ENCODE peak calls at places on chromosomes 2 and 18, in eight cellular contexts. R, N, D, I, Y, E, M and B are unnamed samples.
A peak's percentile ranks its signal among the peaks of the same experiment; 100 is the strongest.

GRCh38 chr2:21034156-21034971 is 9.5 kb downstream of the APOB start:
- DNase-seq in D (no peak), Y (no peak), R (no peak), N (no peak), I (no peak), M (no peak), E (no peak), B (no peak)

GRCh38 chr2:180314086-180314485 is 307.0 kb upstream of the CWC22 start:
- DNase-seq in M (peak; percentile 16), E (no peak), I (no peak), Y (no peak), D (peak; percentile 27), R (no peak), N (no peak), B (no peak)

GRCh38 chr2:73856214-73856613 is 27.5 kb downstream of the STAMBP start:
- DNase-seq in R (no peak), N (no peak), Y (no peak), E (no peak), D (peak; percentile 90), I (no peak), M (peak; percentile 87), B (no peak)

GRCh38 chr2:21047161-21048009 is 3.5 kb upstream of the APOB start:
- DNase-seq in D (no peak), I (no peak), E (peak; percentile 30), N (no peak), R (no peak), Y (no peak), M (no peak), B (no peak)

GRCh38 chr18:57806201-57806890 is 3.2 kb upstream of the ATP8B1 start:
- DNase-seq in E (no peak), I (no peak), D (no peak), Y (no peak), R (no peak), M (no peak), N (no peak), B (no peak)

GRCh38 chr2:4628931-4629565 is 925.7 kb downstream of the DCDC2C start:
- DNase-seq in Y (no peak), R (no peak), M (no peak), D (no peak), E (peak; percentile 87), I (no peak), N (no peak), B (no peak)

GRCh38 chr2:233354971-233355574 is 779 bp downstream of the DGKD start:
- DNase-seq in Y (no peak), D (peak; percentile 11), I (peak; percentile 41), E (no peak), M (no peak), N (no peak), R (no peak), B (no peak)

GRCh38 chr18:3037423-3037915 is 24.5 kb upstream of the LPIN2 start:
- DNase-seq in N (no peak), M (peak; percentile 13), Y (no peak), I (no peak), E (no peak), R (no peak), D (peak; percentile 67), B (peak; percentile 68)

GRCh38 chr2:42361728-42362298 is 796 bp upstream of the COX7A2L start:
- DNase-seq in E (no peak), D (no peak), N (no peak), Y (no peak), R (no peak), M (no peak), I (no peak), B (peak; percentile 42)

GRCh38 chr2:45072064-45072861 is 63.0 kb upstream of the SIX2 start:
- DNase-seq in E (no peak), D (no peak), N (no peak), M (no peak), Y (no peak), I (no peak), R (no peak), B (no peak)

GRCh38 chr18:48932822-48933510 is 17.8 kb downstream of the SMAD7 start:
- DNase-seq in M (no peak), N (no peak), E (peak; percentile 36), D (no peak), R (no peak), I (no peak), Y (no peak), B (peak; percentile 92)

GRCh38 chr18:69490813-69491212 is 90.1 kb downstream of the DOK6 start:
- DNase-seq in N (no peak), M (peak; percentile 5), Y (no peak), E (no peak), I (no peak), R (no peak), D (peak; percentile 58), B (no peak)

GRCh38 chr18:26617151-26617554 is 68.8 kb upstream of the KCTD1 start:
- DNase-seq in Y (no peak), M (peak; percentile 68), D (peak; percentile 78), E (no peak), I (no peak), N (no peak), R (no peak), B (no peak)

GRCh38 chr2:160269365-160269764 is 69.3 kb upstream of the ITGB6 start:
- DNase-seq in Y (no peak), D (peak; percentile 48), I (peak; percentile 24), N (no peak), R (no peak), E (no peak), M (no peak), B (no peak)

GRCh38 chr2:126880262-126880800 is 18.4 kb upstream of the TEX51 start:
- DNase-seq in N (no peak), M (no peak), E (no peak), Y (no peak), D (no peak), R (no peak), I (no peak), B (no peak)

GRCh38 chr2:210873631-210874030 is 317.2 kb downstream of the CPS1 start:
- DNase-seq in N (no peak), R (no peak), Y (no peak), M (no peak), D (no peak), E (no peak), I (no peak), B (peak; percentile 3)

GRCh38 chr18:62282188-62282629 is 42.9 kb upstream of the TNFRSF11A start:
- DNase-seq in M (peak; percentile 78), E (no peak), Y (no peak), D (peak; percentile 82), N (no peak), I (no peak), R (no peak), B (no peak)

GRCh38 chr18:49017813-49018552 is 67.2 kb upstream of the SMAD7 start:
- DNase-seq in Y (no peak), M (no peak), I (no peak), N (no peak), R (no peak), D (no peak), E (no peak), B (no peak)

GRCh38 chr2:42877532-42877931 is 85.1 kb upstream of the HAAO start:
- DNase-seq in N (no peak), M (no peak), Y (no peak), D (no peak), R (no peak), E (no peak), I (no peak), B (no peak)

GRCh38 chr2:213119061-213119809 is 32.2 kb downstream of the IKZF2 start:
- DNase-seq in I (no peak), D (peak; percentile 62), R (peak; percentile 45), Y (no peak), M (peak; percentile 69), N (no peak), E (no peak), B (peak; percentile 21)

GRCh38 chr2:121196132-121196848 is 88.7 kb downstream of the TFCP2L1 start:
- DNase-seq in Y (no peak), R (no peak), E (peak; percentile 36), M (no peak), I (peak; percentile 40), D (no peak), N (no peak), B (no peak)

GRCh38 chr18:76209597-76209996 is 285.4 kb downstream of the ZNF516 start:
- DNase-seq in N (no peak), I (no peak), D (peak; percentile 66), R (no peak), E (no peak), Y (no peak), M (peak; percentile 31), B (no peak)

GRCh38 chr2:3078684-3079083 is 298.9 kb downstream of the EIPR1 start:
- DNase-seq in Y (no peak), R (no peak), D (no peak), E (no peak), M (no peak), I (no peak), N (no peak), B (no peak)

GRCh38 chr2:36779462-36779861 is 83.0 kb downstream of the VIT start:
- DNase-seq in I (no peak), N (no peak), D (no peak), E (no peak), R (no peak), M (no peak), Y (no peak), B (no peak)

GRCh38 chr2:8312861-8313768 is 368.7 kb upstream of the ID2 start:
- DNase-seq in I (no peak), N (no peak), D (no peak), M (no peak), R (no peak), Y (no peak), E (no peak), B (peak; percentile 73)

GRCh38 chr2:217559084-217559483 is 443.7 kb downstream of the TNS1 start:
- DNase-seq in N (no peak), Y (no peak), D (no peak), E (no peak), M (no peak), R (no peak), I (no peak), B (peak; percentile 61)

GRCh38 chr2:59947917-59948534 is 605.4 kb downstream of the BCL11A start:
- DNase-seq in Y (no peak), D (no peak), E (no peak), I (no peak), M (no peak), N (no peak), R (no peak), B (no peak)

GRCh38 chr2:193276988-193277387 is 1082.3 kb upstream of the TMEFF2 start:
- DNase-seq in E (no peak), I (no peak), M (no peak), R (no peak), D (no peak), N (no peak), Y (no peak), B (no peak)

GRCh38 chr2:69720404-69720803 is 21.5 kb upstream of the ANXA4 start:
- DNase-seq in M (no peak), D (no peak), N (no peak), E (no peak), R (no peak), Y (no peak), I (no peak), B (peak; percentile 42)

GRCh38 chr18:23135679-23136325 is 517 bp downstream of the CABLES1 start:
- DNase-seq in E (peak; percentile 53), Y (peak; percentile 21), I (peak; percentile 68), M (no peak), D (no peak), R (no peak), N (no peak), B (no peak)

GRCh38 chr18:63138469-63139340 is 180.9 kb downstream of the BCL2 start:
- DNase-seq in I (peak; percentile 79), Y (no peak), R (no peak), N (no peak), D (peak; percentile 35), M (no peak), E (no peak), B (peak; percentile 35)

GRCh38 chr2:57440437-57440836 is 606.2 kb upstream of the VRK2 start:
- DNase-seq in R (no peak), E (no peak), M (no peak), Y (no peak), D (no peak), I (no peak), N (no peak), B (no peak)

GRCh38 chr18:63098014-63098981 is 221.3 kb downstream of the BCL2 start:
- DNase-seq in I (no peak), Y (no peak), E (no peak), M (no peak), D (no peak), N (peak; percentile 19), R (peak; percentile 67), B (peak; percentile 46)

GRCh38 chr2:200765139-200765951 is 46.4 kb upstream of the BZW1 start:
- DNase-seq in Y (no peak), R (no peak), I (no peak), M (peak; percentile 93), N (no peak), D (peak; percentile 87), E (no peak), B (peak; percentile 55)